ENCODE peak calls at places on chromosomes 16 and 17, in nine cellular contexts. Z is H9, I is colonic mucosa, D is neural progenitor cell, O is IMR-90, L is mesendoderm, G is HCT116, W is fibroblast of lung, S is Karpas-422. A is an unnamed sample.
A peak's percentile ranks its signal among the peaks of the same experiment; 100 is the strongest.

GRCh38 chr16:21611546-21612384 is 12.4 kb downstream of the METTL9 start:
- DNase-seq in D (peak; percentile 59), O (no peak), L (no peak), G (no peak), S (peak; percentile 49), Z (no peak), I (no peak), W (no peak), A (no peak)

GRCh38 chr17:83085103-83085502 is 5.7 kb downstream of the METRNL start:
- DNase-seq in W (no peak), S (no peak), Z (no peak), D (no peak), G (no peak), O (no peak), I (no peak), L (no peak), A (no peak)

GRCh38 chr16:57252148-57252721 is 7.2 kb downstream of the ARL2BP start:
- DNase-seq in D (no peak), S (no peak), I (no peak), L (no peak), O (no peak), G (no peak), Z (no peak), W (no peak), A (peak; percentile 20)

GRCh38 chr17:30336369-30337171 is 2.7 kb upstream of the TMIGD1 start:
- DNase-seq in D (peak; percentile 67), O (peak; percentile 59), S (peak; percentile 91), Z (peak; percentile 80), L (peak; percentile 84), W (peak; percentile 36), G (peak; percentile 79), I (peak; percentile 79), A (peak; percentile 66)

GRCh38 chr17:35875439-35876139 is 4.6 kb downstream of the CCL5 start:
- DNase-seq in Z (no peak), S (no peak), W (no peak), G (no peak), O (no peak), I (no peak), L (no peak), D (no peak), A (no peak)

GRCh38 chr16:73778872-73779271 is 517.7 kb upstream of the PSMD7 start:
- DNase-seq in D (no peak), L (no peak), S (no peak), W (no peak), Z (no peak), G (no peak), I (no peak), O (no peak), A (no peak)

GRCh38 chr17:80649200-80649644 is 104.6 kb downstream of the RPTOR start:
- DNase-seq in Z (no peak), O (no peak), G (no peak), S (no peak), W (no peak), I (no peak), L (no peak), D (no peak), A (no peak)

GRCh38 chr17:77571562-77571981 is 386.9 kb upstream of the TNRC6C start:
- DNase-seq in L (no peak), S (no peak), Z (no peak), D (no peak), W (peak; percentile 14), O (peak; percentile 6), G (no peak), I (no peak), A (no peak)

GRCh38 chr17:41351177-41351576 is 549 bp upstream of the KRT33A start:
- DNase-seq in O (no peak), S (no peak), D (no peak), W (no peak), L (no peak), G (no peak), I (no peak), Z (no peak), A (no peak)

GRCh38 chr16:49048557-49048956 is 233.1 kb downstream of the CBLN1 start:
- DNase-seq in D (no peak), O (peak; percentile 1), I (no peak), W (peak; percentile 66), G (peak; percentile 31), Z (no peak), L (peak; percentile 31), S (peak; percentile 21), A (no peak)

GRCh38 chr17:79361221-79361734 is 249.6 kb downstream of the RBFOX3 start:
- DNase-seq in S (no peak), D (no peak), L (no peak), Z (no peak), I (no peak), O (no peak), W (no peak), G (no peak), A (no peak)

GRCh38 chr17:79752175-79752574 is 21.4 kb downstream of the ENPP7 start:
- DNase-seq in G (no peak), L (no peak), W (no peak), I (no peak), S (no peak), D (no peak), Z (no peak), O (no peak), A (no peak)

GRCh38 chr17:1797323-1797722 is 32.4 kb downstream of the SMYD4 start:
- DNase-seq in I (no peak), D (no peak), L (no peak), O (no peak), Z (no peak), S (no peak), G (no peak), W (no peak), A (no peak)
- H3K9ac ChIP-seq in I (no peak overlapping the region), D (no peak overlapping the region), L (no peak overlapping the region), O (no peak overlapping the region), Z (no peak overlapping the region), S (no peak overlapping the region), G (no peak overlapping the region), W (no peak overlapping the region), A (no peak overlapping the region)

DNA sequence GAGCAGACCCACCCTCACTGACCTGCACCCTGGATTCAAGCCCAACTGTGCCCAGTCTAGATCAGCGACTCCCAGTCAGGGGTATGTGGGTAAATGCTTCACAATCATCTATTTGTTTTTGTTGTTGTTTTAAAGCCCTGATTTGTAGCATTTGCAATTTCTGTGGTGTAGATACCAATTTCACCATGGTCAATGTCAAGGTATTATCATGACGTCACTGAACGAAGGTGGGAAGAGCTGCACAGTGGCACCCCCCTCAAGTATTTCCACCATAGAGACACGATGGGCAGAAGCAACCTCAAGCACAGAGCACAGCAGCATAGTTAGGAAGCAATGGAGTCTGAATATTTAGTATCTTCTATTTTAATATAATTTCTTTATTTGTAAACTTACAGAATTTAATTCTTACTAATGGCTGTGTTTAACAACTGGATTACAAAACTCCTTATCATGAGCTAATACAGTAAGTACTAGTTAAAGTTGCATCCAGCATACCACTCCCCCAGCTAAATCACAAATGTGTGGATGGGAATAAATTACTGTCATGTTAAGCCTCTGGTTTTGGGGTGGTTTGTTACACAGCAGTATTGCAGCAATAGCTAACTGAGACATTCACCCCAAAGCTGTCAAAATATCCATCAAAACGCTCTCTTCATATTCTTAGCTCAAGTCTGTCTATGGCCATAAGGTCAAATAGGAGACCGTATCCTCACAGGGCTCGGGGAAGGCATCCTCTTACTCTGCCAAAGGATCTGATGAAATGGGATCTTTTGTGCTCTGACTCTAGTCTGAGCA is 25.5 kb downstream of the ORC6 start:
- DNase-seq in D (no peak), G (no peak), O (no peak), I (no peak), L (no peak), Z (no peak), S (no peak), W (no peak), A (no peak)
- H3K9ac ChIP-seq in D (no peak overlapping the region), G (no peak overlapping the region), O (no peak overlapping the region), I (no peak overlapping the region), L (no peak overlapping the region), Z (no peak overlapping the region), S (no peak overlapping the region), W (no peak overlapping the region), A (no peak overlapping the region)

DNA sequence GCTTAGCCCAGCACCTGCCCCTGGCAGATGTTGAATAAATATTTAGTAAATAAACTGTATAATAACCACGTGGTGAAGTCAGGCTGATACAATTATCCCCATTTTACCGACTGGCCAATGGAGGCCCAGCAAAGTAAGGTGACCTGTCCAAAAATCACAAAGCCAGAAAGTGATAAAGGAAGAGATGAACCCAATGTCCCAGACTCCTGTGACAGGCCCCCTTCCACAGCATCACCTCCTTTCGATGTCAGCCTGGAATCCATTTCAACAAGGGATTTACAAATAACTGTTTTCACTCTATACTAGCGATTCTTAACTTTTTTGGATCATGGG is 5.5 kb downstream of the TVP23A start:
- DNase-seq in S (no peak), O (no peak), I (no peak), W (no peak), Z (no peak), L (no peak), G (no peak), D (no peak), A (no peak)
- H3K9ac ChIP-seq in S (no peak overlapping the region), O (no peak overlapping the region), I (no peak overlapping the region), W (no peak overlapping the region), Z (no peak overlapping the region), L (no peak overlapping the region), G (no peak overlapping the region), D (no peak overlapping the region), A (no peak overlapping the region)

GRCh38 chr17:48294989-48295892 is 134.8 kb downstream of the SKAP1 start:
- DNase-seq in O (no peak), G (no peak), I (no peak), S (peak; percentile 65), Z (no peak), L (no peak), W (no peak), D (no peak), A (no peak)

GRCh38 chr17:48293319-48294192 is 136.5 kb downstream of the SKAP1 start:
- DNase-seq in Z (no peak), G (no peak), S (no peak), O (no peak), I (no peak), L (peak; percentile 22), D (no peak), W (no peak), A (no peak)

GRCh38 chr17:48296453-48296852 is 133.6 kb downstream of the SKAP1 start:
- DNase-seq in Z (no peak), G (no peak), W (no peak), I (no peak), D (no peak), L (no peak), O (no peak), S (no peak), A (no peak)

GRCh38 chr17:48297825-48298224 is 132.2 kb downstream of the SKAP1 start:
- DNase-seq in Z (no peak), S (no peak), D (no peak), W (no peak), L (no peak), G (no peak), O (no peak), I (peak; percentile 46), A (no peak)

DNA sequence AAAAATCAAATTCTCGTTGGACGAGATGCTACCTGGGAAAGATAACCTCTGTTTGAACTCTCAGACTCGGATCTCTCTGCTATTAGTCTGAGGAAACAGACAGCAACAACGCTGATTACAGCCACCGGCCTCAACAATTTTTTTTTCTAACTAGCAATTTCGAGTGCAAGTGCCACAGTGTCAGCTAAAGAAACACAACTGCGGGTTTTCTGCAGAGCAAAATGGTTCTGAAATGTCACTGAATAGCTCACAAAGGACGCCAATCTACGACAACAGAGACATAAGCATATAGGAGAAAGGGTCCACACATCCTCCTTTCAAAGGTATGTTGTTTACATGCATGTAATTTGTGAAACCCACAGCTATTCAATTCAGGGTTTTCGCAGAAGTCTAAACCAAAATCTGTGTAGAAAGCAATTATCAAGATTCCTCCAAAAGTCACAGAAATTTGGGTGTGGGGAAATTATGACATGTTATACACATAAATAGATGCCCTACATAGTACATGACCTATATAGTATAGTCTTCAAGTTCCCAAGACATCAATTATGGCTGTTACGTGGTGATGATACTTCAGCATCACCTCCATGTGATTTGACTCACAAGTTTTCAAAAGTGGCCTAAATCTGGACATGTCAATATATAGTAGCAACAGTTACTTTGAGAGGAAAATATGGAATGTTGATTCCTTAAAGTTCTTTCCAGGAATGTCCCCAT is 135.7 kb downstream of the SKAP1 start:
- DNase-seq in Z (no peak), S (no peak), G (no peak), W (no peak), L (no peak), I (no peak), D (no peak), O (no peak), A (no peak)
- H3K9ac ChIP-seq in Z (no peak overlapping the region), S (no peak overlapping the region), G (no peak overlapping the region), W (no peak overlapping the region), L (no peak overlapping the region), I (no peak overlapping the region), D (no peak overlapping the region), O (no peak overlapping the region), A (no peak overlapping the region)